ENCODE peak calls at places on chromosomes 7 and 10, in nine cellular contexts. A is naive thymus-derived CD4-positive, alpha-beta T cell; G is GM23248; P is PC-9; T is hepatocyte; S is tibial artery; O is Peyer's patch; J is endodermal cell; M is left ventricle myocardium inferior. I is an unnamed sample. For H3K4me1, the result is how much of the 10 kb centered on the place peaks cover.

GRCh38 chr7:66283003-66283920 is 78.1 kb downstream of the TPST1 start:
- DNase-seq in A (no peak), P (peak), T (no peak), J (no peak), S (no peak), O (no peak), M (no peak), G (peak), I (no peak)

GRCh38 chr10:11603741-11604140 is 7.7 kb downstream of the USP6NL start:
- DNase-seq in M (no peak), P (no peak), T (no peak), O (no peak), G (no peak), S (no peak), A (no peak), J (no peak), I (no peak)

GRCh38 chr7:35465791-35466336 is 212.0 kb upstream of the TBX20 start:
- DNase-seq in J (no peak), P (no peak), G (no peak), A (no peak), O (no peak), T (no peak), M (peak), S (no peak), I (no peak)

GRCh38 chr10:85646312-85646711 is 720.3 kb downstream of the GRID1 start:
- DNase-seq in J (peak), A (no peak), O (no peak), P (peak), M (no peak), S (no peak), T (peak), G (no peak), I (no peak)

GRCh38 chr10:130038019-130038555 is 72.5 kb downstream of the C10orf143 start:
- DNase-seq in O (peak), M (no peak), S (peak), A (no peak), P (no peak), T (no peak), J (peak), G (no peak), I (no peak)

GRCh38 chr10:21929070-21929469 is 74.5 kb downstream of the DNAJC1 start:
- DNase-seq in M (no peak), G (no peak), S (no peak), O (no peak), A (no peak), P (no peak), J (no peak), T (no peak), I (no peak)

GRCh38 chr10:1632596-1632995 is 104.7 kb downstream of the ADARB2 start:
- DNase-seq in A (no peak), M (no peak), J (no peak), T (no peak), G (no peak), P (no peak), O (no peak), S (no peak), I (no peak)

GRCh38 chr7:26526288-26526587 is 234.6 kb downstream of the SNX10 start:
- DNase-seq in M (no peak), G (no peak), A (no peak), T (no peak), P (no peak), O (no peak), S (no peak), J (no peak), I (no peak)

GRCh38 chr7:133081119-133081604 is 728 bp downstream of the CHCHD3 start:
- DNase-seq in M (peak), S (no peak), P (no peak), A (no peak), T (peak), O (no peak), J (peak), G (peak), I (peak)

GRCh38 chr10:107442035-107442505 is 277.6 kb upstream of the SORCS1 start:
- DNase-seq in M (no peak), S (no peak), J (no peak), T (no peak), A (no peak), P (no peak), G (peak), O (no peak), I (no peak)

GRCh38 chr10:128029731-128030369 is 96.4 kb downstream of the MKI67 start:
- DNase-seq in P (no peak), A (no peak), S (no peak), O (no peak), J (no peak), M (no peak), T (no peak), G (no peak), I (no peak)

GRCh38 chr7:78039791-78040776 is 241.5 kb downstream of the PHTF2 start:
- DNase-seq in G (peak), O (peak), J (peak), A (peak), T (no peak), S (no peak), M (peak), P (no peak), I (peak)

GRCh38 chr10:42979730-42980467 is 97.0 kb upstream of the RET start:
- DNase-seq in S (peak), T (no peak), M (no peak), A (no peak), P (no peak), O (peak), G (no peak), J (peak), I (no peak)

GRCh38 chr10:51659344-51659743 is 40.1 kb downstream of the CSTF2T start:
- DNase-seq in M (no peak), O (no peak), A (no peak), J (no peak), T (no peak), P (no peak), S (no peak), G (peak), I (no peak)

GRCh38 chr10:117892681-117893220 is 154.0 kb downstream of the RAB11FIP2 start:
- DNase-seq in A (no peak), T (no peak), S (no peak), O (no peak), G (no peak), P (no peak), M (no peak), J (no peak), I (no peak)

DNA sequence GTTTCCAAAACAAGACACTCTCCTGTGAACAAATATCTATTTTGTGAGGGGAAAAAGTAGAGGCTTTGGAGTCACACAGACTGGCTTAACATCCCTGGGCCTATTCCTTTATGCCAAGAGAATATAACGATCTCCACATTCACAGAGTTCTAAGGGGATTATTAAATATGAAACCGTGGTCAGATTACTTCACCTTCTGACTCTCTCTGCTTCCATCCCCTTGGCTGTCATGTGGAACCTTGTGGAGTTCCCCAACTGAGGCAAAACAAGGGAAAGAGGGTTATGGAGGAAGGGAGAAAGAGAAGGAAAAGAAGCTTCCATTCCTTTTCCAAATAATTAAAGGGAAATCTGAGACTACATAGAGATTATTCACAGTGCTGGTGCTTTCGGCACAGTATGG is 55.5 kb upstream of the ATP6V0A4 start:
- DNase-seq in P (no peak), S (no peak), G (no peak), O (no peak), J (peak), A (no peak), M (no peak), T (no peak), I (no peak)
- H3K4me1 ChIP-seq in P (under half), S (under half), G (under half), O (under half), J (under half), A (under half), M (under half), T (under half), I (under half)

DNA sequence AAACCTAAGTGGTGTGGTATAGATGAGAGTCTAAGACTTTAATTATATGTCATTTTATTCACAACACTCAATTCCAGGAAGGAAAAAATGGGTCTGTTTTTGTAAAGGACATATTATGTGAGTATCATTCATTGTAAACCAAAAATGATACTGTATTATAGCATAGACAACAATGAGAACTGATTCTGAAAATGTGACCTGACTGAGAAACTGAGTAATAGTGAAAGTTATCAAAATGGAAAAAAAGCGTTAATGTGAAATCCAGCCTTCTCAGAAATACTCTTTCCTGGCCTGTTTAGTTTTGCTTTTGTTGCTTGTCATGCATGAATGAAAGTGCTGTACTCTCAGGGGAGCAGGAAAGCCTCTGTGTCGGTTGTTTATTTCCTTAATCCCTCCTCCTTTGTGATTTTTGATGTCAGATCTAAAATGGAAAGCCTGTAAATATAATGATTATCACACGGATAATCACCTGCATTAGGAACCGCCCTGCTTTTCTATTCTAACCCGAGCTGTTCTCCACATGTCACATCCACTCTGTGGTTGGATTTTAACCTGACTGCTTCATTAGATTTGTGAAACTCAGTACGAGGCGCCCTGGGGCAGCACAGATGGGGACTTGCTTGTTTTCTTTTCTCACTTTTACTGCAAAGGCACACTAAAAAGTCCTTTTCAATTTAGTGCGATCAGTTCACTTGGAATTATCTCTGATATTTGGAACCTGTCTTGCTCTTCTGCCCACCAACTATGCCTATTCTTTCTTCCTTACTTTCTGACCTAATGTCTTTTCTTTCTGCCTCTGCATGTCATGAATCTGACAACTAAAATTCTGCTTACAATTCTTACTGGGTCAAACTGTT is 240.9 kb upstream of the KAT6B start:
- DNase-seq in P (no peak), A (peak), S (no peak), J (no peak), T (no peak), G (peak), M (no peak), O (peak), I (peak)
- H3K4me3 ChIP-seq in P (no peak), A (peak), S (peak), J (peak), T (peak), G (peak), M (peak), O (no peak), I (peak)

GRCh38 chr7:114786455-114786854 is 135.4 kb upstream of the MDFIC start:
- DNase-seq in T (no peak), P (no peak), G (no peak), M (no peak), O (no peak), J (no peak), S (no peak), A (no peak), I (no peak)

GRCh38 chr7:114789161-114789560 is 132.7 kb upstream of the MDFIC start:
- DNase-seq in J (no peak), G (peak), T (no peak), P (no peak), O (no peak), S (no peak), M (no peak), A (no peak), I (no peak)

GRCh38 chr7:114785496-114785895 is 136.4 kb upstream of the MDFIC start:
- DNase-seq in G (no peak), M (no peak), P (no peak), A (no peak), J (no peak), O (no peak), T (no peak), S (no peak), I (no peak)

GRCh38 chr7:114789942-114790341 is 132.0 kb upstream of the MDFIC start:
- DNase-seq in O (no peak), A (no peak), G (peak), J (no peak), T (no peak), M (no peak), P (peak), S (no peak), I (no peak)

GRCh38 chr7:114787556-114787955 is 134.3 kb upstream of the MDFIC start:
- DNase-seq in T (no peak), J (no peak), O (no peak), M (no peak), P (no peak), A (no peak), S (no peak), G (no peak), I (no peak)
- H3K4me1 ChIP-seq in T (under half), J (under half), O (under half), M (under half), P (under half), A (under half), S (under half), G (under half), I (under half)

GRCh38 chr7:152706465-152706864 is 30.5 kb upstream of the XRCC2 start:
- DNase-seq in A (no peak), T (no peak), P (peak), M (no peak), O (no peak), S (no peak), G (peak), J (no peak), I (no peak)
- H3K4me3 ChIP-seq in A (no peak), T (no peak), P (no peak), M (no peak), O (no peak), S (no peak), G (peak), J (no peak), I (no peak)

GRCh38 chr10:80188713-80189112 is 16.6 kb downstream of the ANXA11 start:
- DNase-seq in J (no peak), A (no peak), G (no peak), S (no peak), P (no peak), O (no peak), M (no peak), T (no peak), I (no peak)
- H3K4me1 ChIP-seq in J (under half), A (half or more), G (under half), S (half or more), P (under half), O (under half), M (half or more), T (under half), I (half or more)